ENCODE peak calls at places on chromosomes 3 and 15, in six cellular contexts. P is A549, Q is K562, V is upper lobe of left lung, L is GM12878, R is HepG2. G is an unnamed sample.
A peak's percentile ranks its signal among the peaks of the same experiment; 100 is the strongest.

GRCh38 chr3:32919920-32920319 is 31.5 kb upstream of the CCR4 start:
- ATAC-seq in V (no peak), R (no peak), P (no peak), L (no peak), Q (no peak), G (no peak)

GRCh38 chr15:59553879-59554735 is 57.5 kb upstream of the GCNT3 start:
- ATAC-seq in V (no peak), P (peak; percentile 68), L (no peak), R (peak; percentile 97), Q (no peak), G (no peak)

GRCh38 chr15:88341653-88342052 is 85.1 kb upstream of the NTRK3 start:
- ATAC-seq in V (no peak), Q (no peak), R (no peak), L (no peak), P (no peak), G (no peak)

GRCh38 chr3:194306109-194306686 is 44.9 kb downstream of the CPN2 start:
- ATAC-seq in R (no peak), V (peak; percentile 25), L (peak; percentile 74), Q (peak; percentile 40), P (no peak), G (no peak)

GRCh38 chr15:93894438-93894837 is 336.9 kb upstream of the MCTP2 start:
- ATAC-seq in R (no peak), V (no peak), L (no peak), Q (no peak), P (no peak), G (no peak)

GRCh38 chr15:76185716-76186115 is 125.6 kb downstream of the ETFA start:
- ATAC-seq in L (peak; percentile 61), R (peak; percentile 72), P (peak; percentile 51), Q (peak; percentile 91), V (peak; percentile 42), G (no peak)

GRCh38 chr3:11077466-11077865 is 76.8 kb upstream of the HRH1 start:
- ATAC-seq in P (peak; percentile 74), R (no peak), L (no peak), Q (no peak), V (no peak), G (peak; percentile 46)

GRCh38 chr3:191345334-191345733 is 15.0 kb upstream of the UTS2B start:
- ATAC-seq in R (no peak), V (no peak), Q (no peak), P (no peak), L (no peak), G (no peak)

GRCh38 chr3:17322106-17322793 is 420.2 kb downstream of the TBC1D5 start:
- ATAC-seq in R (no peak), V (no peak), Q (no peak), L (peak; percentile 58), P (no peak), G (no peak)

GRCh38 chr15:79025201-79025600 is 65.4 kb downstream of the RASGRF1 start:
- ATAC-seq in R (no peak), P (no peak), Q (no peak), V (peak; percentile 39), L (peak; percentile 64), G (no peak)

GRCh38 chr3:29140706-29141105 is 140.2 kb upstream of the RBMS3 start:
- ATAC-seq in L (no peak), R (no peak), V (no peak), Q (no peak), P (no peak), G (no peak)

GRCh38 chr3:127491909-127492308 is 98.6 kb downstream of the TPRA1 start:
- ATAC-seq in L (no peak), Q (no peak), V (no peak), P (no peak), R (no peak), G (no peak)

GRCh38 chr3:197322149-197322548 is 23.7 kb upstream of the DLG1 start:
- ATAC-seq in P (no peak), Q (no peak), L (no peak), R (no peak), V (no peak), G (no peak)

GRCh38 chr3:103388214-103388613 is 953.4 kb downstream of the ZPLD1 start:
- ATAC-seq in P (no peak), L (no peak), V (no peak), Q (no peak), R (no peak), G (no peak)

GRCh38 chr3:45988100-45988761 is 7.4 kb downstream of the FYCO1 start:
- ATAC-seq in V (no peak), Q (no peak), R (no peak), L (no peak), P (no peak), G (no peak)

GRCh38 chr3:179229177-179229576 is 21.7 kb downstream of the KCNMB3 start:
- ATAC-seq in R (no peak), P (no peak), V (no peak), Q (peak; percentile 41), L (peak; percentile 31), G (no peak)

GRCh38 chr3:71153753-71154152 is 429.8 kb downstream of the FOXP1 start:
- ATAC-seq in Q (no peak), V (no peak), R (peak; percentile 5), P (no peak), L (no peak), G (no peak)

GRCh38 chr15:53976844-53977392 is 1.3 kb upstream of the UNC13C start:
- ATAC-seq in V (no peak), Q (no peak), R (peak; percentile 92), P (peak; percentile 76), L (peak; percentile 72), G (peak; percentile 43)

GRCh38 chr15:59966262-59966661 is 37.8 kb upstream of the FOXB1 start:
- ATAC-seq in P (no peak), Q (no peak), R (no peak), L (no peak), V (no peak), G (no peak)

GRCh38 chr3:12308517-12308916 is 19.6 kb downstream of the PPARG start:
- ATAC-seq in L (peak; percentile 81), Q (no peak), P (peak; percentile 65), R (peak; percentile 69), V (no peak), G (no peak)

GRCh38 chr3:105785790-105786189 is 83.0 kb downstream of the CBLB start:
- ATAC-seq in L (no peak), V (no peak), P (no peak), Q (no peak), R (no peak), G (no peak)

GRCh38 chr15:20294651-20295237 is 246.9 kb downstream of the GOLGA6L6 start:
- ATAC-seq in V (peak; percentile 67), P (peak; percentile 56), Q (no peak), L (no peak), R (no peak), G (no peak)

GRCh38 chr3:31959951-31960792 is 20.9 kb downstream of the OSBPL10 start:
- ATAC-seq in R (peak; percentile 52), V (peak; percentile 31), Q (no peak), L (peak; percentile 56), P (no peak), G (no peak)

GRCh38 chr15:90419202-90419601 is 31.2 kb downstream of the IQGAP1 start:
- ATAC-seq in V (no peak), R (no peak), Q (no peak), P (no peak), L (peak; percentile 76), G (no peak)

GRCh38 chr15:58313304-58313703 is 118.5 kb upstream of the LIPC start:
- ATAC-seq in L (no peak), R (no peak), V (no peak), Q (no peak), P (no peak), G (no peak)

GRCh38 chr15:78229431-78230406 is 4.6 kb downstream of the ACSBG1 start:
- ATAC-seq in L (no peak), R (no peak), P (peak; percentile 31), Q (peak; percentile 55), V (no peak), G (no peak)

GRCh38 chr15:83709246-83709645 is 55.3 kb downstream of the ADAMTSL3 start:
- ATAC-seq in V (no peak), L (no peak), P (no peak), R (no peak), Q (no peak), G (no peak)

GRCh38 chr15:50355612-50355905 is 561 bp upstream of the GABPB1 start:
- ATAC-seq in R (peak; percentile 7), V (no peak), Q (peak; percentile 5), L (peak; percentile 1), P (peak; percentile 28), G (no peak)

GRCh38 chr15:50355980-50356379 is 982 bp upstream of the GABPB1 start:
- ATAC-seq in R (no peak), Q (no peak), P (no peak), L (no peak), V (no peak), G (no peak)

GRCh38 chr15:50354838-50355611 is at the start of gene GABPB1:
- ATAC-seq in Q (peak; percentile 64), L (peak; percentile 56), P (peak; percentile 75), V (peak; percentile 93), R (peak; percentile 87), G (peak; percentile 86)

GRCh38 chr15:50353999-50354837 is 780 bp downstream of the GABPB1 start:
- ATAC-seq in V (peak; percentile 84), L (peak; percentile 39), P (peak; percentile 65), Q (peak; percentile 53), R (peak; percentile 73), G (peak; percentile 41)

GRCh38 chr15:50353251-50353998 is 1.6 kb downstream of the GABPB1 start:
- ATAC-seq in R (no peak), V (peak; percentile 76), L (peak; percentile 37), P (no peak), Q (no peak), G (peak; percentile 37)
- TF ChIP-seq EP300 in R (no peak), V (peak; percentile 64), L (no peak), P (no peak), Q (no peak), G (no peak)

DNA sequence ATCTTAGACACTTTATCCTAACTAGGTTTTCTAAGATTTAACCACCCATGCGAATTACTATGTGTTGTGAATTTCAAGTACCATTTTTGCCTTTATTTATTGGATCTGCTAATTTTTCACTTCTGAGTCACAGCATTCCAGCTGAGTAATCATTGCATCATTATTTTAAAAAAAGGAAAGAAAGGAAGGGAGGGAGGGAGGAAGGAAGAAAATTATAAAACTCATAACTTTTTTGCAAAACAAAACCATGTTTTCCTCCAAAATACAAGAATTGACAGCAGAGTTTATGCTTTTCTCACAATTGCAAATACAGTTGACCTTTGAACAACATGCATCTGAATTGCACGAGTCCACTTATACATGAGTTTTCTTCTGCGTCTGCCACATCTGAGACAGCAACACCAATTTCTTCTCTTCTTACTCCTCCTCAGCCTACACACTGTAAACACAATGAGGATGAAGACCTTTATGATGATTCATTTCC is 651.4 kb upstream of the NECTIN3 start:
- ATAC-seq in P (peak; percentile 56), R (no peak), Q (no peak), L (no peak), V (no peak), G (peak; percentile 36)
- TF ChIP-seq EP300 in P (peak; percentile 6), R (no peak), Q (no peak), L (no peak), V (no peak), G (no peak)

DNA sequence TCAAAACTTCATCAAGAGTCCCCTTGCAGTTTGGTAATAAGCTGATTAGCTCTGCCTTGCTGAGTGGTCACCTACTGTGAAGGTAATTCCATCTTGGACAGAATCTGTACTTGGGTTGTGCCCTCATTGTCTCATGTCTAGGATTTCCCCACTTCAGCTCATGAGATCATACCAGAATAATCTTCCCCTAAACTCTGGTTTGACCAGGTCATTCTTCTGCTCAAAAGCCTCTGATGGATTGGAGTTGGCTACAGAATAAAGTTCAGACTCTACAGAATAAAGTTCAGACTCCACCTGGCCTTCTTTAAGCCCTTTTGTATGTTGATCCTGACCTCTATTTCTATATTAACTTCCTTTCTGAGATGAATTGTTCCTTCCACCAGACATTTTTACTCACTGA is 6.4 kb upstream of the GLCE start:
- ATAC-seq in V (no peak), P (no peak), R (no peak), L (no peak), Q (no peak), G (no peak)
- TF ChIP-seq EP300 in V (no peak), P (no peak), R (no peak), L (no peak), Q (no peak), G (no peak)

GRCh38 chr3:154886437-154886836 is 193.7 kb upstream of the MME start:
- ATAC-seq in Q (no peak), R (no peak), L (no peak), V (no peak), P (no peak), G (peak; percentile 73)
- TF ChIP-seq EP300 in Q (no peak), R (no peak), L (no peak), V (no peak), P (no peak), G (no peak)